ENCODE peak calls at places on chromosomes 6 and 20, in seven cellular contexts. P is HCT116, W is SK-N-SH, I is HepG2, X is K562, O is H1, V is GM12878. S is an unnamed sample.

GRCh38 chr6:83908813-83909212 is 49.3 kb downstream of the CYB5R4 start:
- DNase-seq in O (no peak), P (no peak), V (no peak), W (no peak), X (no peak), I (no peak), S (no peak)

GRCh38 chr6:115058414-115059211 is 715.8 kb upstream of the HS3ST5 start:
- DNase-seq in I (no peak), X (no peak), W (no peak), P (no peak), V (no peak), O (no peak), S (no peak)

GRCh38 chr20:58981564-58982364 is 708 bp downstream of the NELFCD start:
- DNase-seq in W (peak; percentile 47), P (no peak), X (peak; percentile 39), V (no peak), O (no peak), I (peak; percentile 35), S (no peak)

GRCh38 chr20:18213002-18213401 is 75.3 kb upstream of the ZNF133 start:
- DNase-seq in W (no peak), I (no peak), V (no peak), O (no peak), P (no peak), X (no peak), S (no peak)

GRCh38 chr6:27144740-27145079 is 102.8 kb upstream of the PRSS16 start:
- DNase-seq in P (no peak), I (no peak), O (no peak), V (no peak), W (no peak), X (no peak), S (no peak)

GRCh38 chr6:51663525-51663924 is 423.9 kb downstream of the PKHD1 start:
- DNase-seq in W (no peak), V (no peak), O (no peak), X (no peak), I (no peak), P (no peak), S (no peak)

GRCh38 chr6:157840776-157841175 is 17.7 kb downstream of the SNX9 start:
- DNase-seq in X (no peak), O (no peak), P (no peak), I (no peak), W (no peak), V (no peak), S (no peak)

GRCh38 chr6:7671076-7671475 is 54.8 kb upstream of the BMP6 start:
- DNase-seq in W (no peak), P (no peak), O (no peak), X (no peak), I (no peak), V (no peak), S (no peak)

GRCh38 chr6:4936681-4937041 is 67.2 kb downstream of the RPP40 start:
- DNase-seq in I (peak; percentile 59), O (no peak), P (no peak), X (peak; percentile 75), V (no peak), W (peak; percentile 62), S (no peak)

GRCh38 chr6:17725083-17725482 is 18.4 kb upstream of the NUP153 start:
- DNase-seq in P (no peak), X (peak; percentile 44), W (peak; percentile 71), I (peak; percentile 82), V (no peak), O (peak; percentile 69), S (no peak)

GRCh38 chr6:43695078-43695966 is 7.7 kb upstream of the MRPS18A start:
- DNase-seq in O (no peak), P (no peak), I (no peak), X (no peak), V (no peak), W (no peak), S (no peak)

GRCh38 chr6:93792751-93793150 is 373.4 kb upstream of the EPHA7 start:
- DNase-seq in W (no peak), X (no peak), I (no peak), V (no peak), O (no peak), P (no peak), S (no peak)

GRCh38 chr6:19137419-19138035 is 699.6 kb upstream of the ID4 start:
- DNase-seq in X (no peak), O (peak; percentile 3), I (no peak), P (no peak), W (no peak), V (no peak), S (no peak)

GRCh38 chr20:10626896-10627295 is 46.9 kb downstream of the JAG1 start:
- DNase-seq in P (no peak), O (no peak), V (no peak), X (no peak), W (no peak), I (no peak), S (no peak)

GRCh38 chr6:62090442-62091229 is 195.4 kb downstream of the KHDRBS2 start:
- DNase-seq in X (no peak), V (no peak), I (no peak), P (no peak), W (no peak), O (no peak), S (no peak)

GRCh38 chr6:75386050-75386770 is 101.6 kb upstream of the TMEM30A start:
- DNase-seq in V (no peak), I (no peak), W (no peak), X (no peak), P (no peak), O (no peak), S (no peak)

GRCh38 chr6:33590531-33591198 is 10.6 kb upstream of the BAK1 start:
- DNase-seq in W (no peak), P (no peak), I (peak; percentile 80), O (no peak), X (peak; percentile 55), V (no peak), S (no peak)

GRCh38 chr6:137240168-137240567 is 21.0 kb upstream of the IFNGR1 start:
- DNase-seq in X (no peak), V (no peak), W (no peak), O (no peak), I (peak; percentile 35), P (no peak), S (no peak)

GRCh38 chr20:34516874-34517542 is 786 bp downstream of the DYNLRB1 start:
- DNase-seq in W (peak; percentile 60), X (no peak), V (no peak), I (no peak), O (no peak), P (no peak), S (no peak)

GRCh38 chr6:152828431-152828830 is 77.8 kb downstream of the VIP start:
- DNase-seq in X (no peak), O (no peak), I (no peak), V (no peak), W (peak; percentile 44), P (no peak), S (no peak)

GRCh38 chr6:26202201-26202611 is 115.0 kb downstream of the HFE start:
- DNase-seq in O (no peak), P (no peak), V (no peak), W (no peak), X (no peak), I (no peak), S (no peak)

GRCh38 chr6:160160450-160160849 is 38.8 kb downstream of the SLC22A1 start:
- DNase-seq in P (no peak), I (peak; percentile 72), X (peak; percentile 37), O (no peak), V (no peak), W (no peak), S (no peak)

GRCh38 chr6:134376785-134377184 is 58.9 kb upstream of the SGK1 start:
- DNase-seq in I (no peak), X (no peak), P (no peak), O (no peak), V (no peak), W (no peak), S (no peak)

DNA sequence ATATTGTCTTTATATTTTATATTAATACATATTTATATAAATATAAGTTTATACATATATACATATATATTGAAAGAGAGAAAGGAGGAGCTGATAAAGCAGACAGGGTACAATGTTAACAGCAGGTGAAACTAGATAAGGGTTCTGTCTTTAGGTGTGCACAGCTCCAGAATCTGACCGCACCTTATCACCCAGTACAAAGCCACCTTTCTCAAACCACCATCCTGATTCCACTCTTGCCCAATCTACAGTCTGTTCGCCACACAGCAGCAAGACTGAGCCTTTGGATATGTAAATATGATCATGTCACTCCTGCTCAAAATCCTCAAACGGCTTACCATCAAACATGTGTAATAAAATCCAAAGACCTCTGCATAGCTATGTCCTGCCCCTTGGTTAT is 34.7 kb upstream of the ASCC3 start:
- DNase-seq in W (no peak), O (no peak), X (peak; percentile 50), I (peak; percentile 3), P (no peak), V (no peak), S (no peak)
- TF ChIP-seq SIN3A in W (no peak), O (no peak), X (no peak), I (no peak), P (no peak), V (no peak), S (no peak)

GRCh38 chr20:61889659-61890058 is 176.0 kb downstream of the TAF4 start:
- DNase-seq in V (no peak), P (no peak), W (no peak), X (no peak), O (no peak), I (no peak), S (no peak)
- TF ChIP-seq SIN3A in V (no peak), P (no peak), W (no peak), X (no peak), O (no peak), I (no peak), S (no peak)

DNA sequence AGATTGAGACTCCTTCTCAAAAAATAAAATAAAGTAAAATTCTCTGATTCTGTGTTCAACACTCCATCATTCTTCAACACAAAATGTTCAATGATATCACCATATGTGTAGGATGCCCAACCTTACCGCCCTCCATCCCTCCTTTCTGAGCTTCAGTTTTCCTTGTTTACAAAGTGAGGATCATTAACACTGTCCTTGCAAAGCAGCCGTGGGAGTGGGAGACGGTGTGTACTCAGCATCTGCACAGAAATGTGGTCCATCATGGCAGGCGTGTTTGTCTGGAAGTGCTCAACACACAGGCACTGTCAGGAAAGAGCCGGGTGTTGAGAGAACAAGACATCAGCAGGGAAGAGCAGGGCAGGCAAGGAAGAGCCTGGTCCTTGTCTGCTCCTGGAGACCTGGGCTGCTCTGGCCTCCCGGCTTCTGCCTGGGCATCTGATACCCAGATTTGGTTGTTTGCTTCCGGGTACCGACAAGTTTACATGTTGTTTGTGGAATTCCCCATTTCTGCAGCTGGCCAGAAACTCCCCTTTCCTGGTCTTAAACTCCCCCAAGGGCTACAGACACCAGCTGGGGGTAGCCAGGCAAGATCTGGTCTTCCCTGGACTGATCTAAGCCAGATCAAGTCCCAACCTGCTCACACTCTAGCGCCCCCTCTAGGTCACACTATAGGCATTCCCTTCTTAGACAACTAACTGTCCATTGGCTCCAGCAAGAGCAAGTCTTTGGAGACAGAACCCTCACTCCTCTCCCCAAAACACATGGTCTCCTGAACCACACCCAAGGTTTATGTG is 26.7 kb upstream of the TTPAL start:
- DNase-seq in P (peak; percentile 16), X (peak; percentile 66), V (peak; percentile 5), O (peak; percentile 29), I (peak; percentile 68), W (peak; percentile 30), S (no peak)
- TF ChIP-seq SIN3A in P (no peak), X (no peak), V (no peak), O (no peak), I (no peak), W (no peak), S (no peak)

DNA sequence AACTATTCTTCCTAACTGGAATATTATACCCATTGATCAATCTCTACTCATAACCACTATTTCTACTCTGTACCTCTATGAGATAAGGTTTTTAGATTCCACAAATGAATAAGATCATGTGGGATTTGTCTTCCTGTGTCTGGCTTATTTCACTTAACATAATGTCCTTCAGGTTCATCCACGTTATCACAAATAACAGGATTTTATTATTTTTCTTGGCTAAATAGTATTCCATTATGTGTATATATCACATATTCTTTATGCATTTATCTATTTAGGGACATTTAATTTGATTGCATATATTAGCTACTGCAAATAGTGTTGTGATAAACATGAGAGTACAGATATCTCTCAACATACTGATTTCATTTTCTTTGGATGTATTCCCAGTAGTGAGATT is 823.0 kb upstream of the ADGRB3 start:
- DNase-seq in W (no peak), P (no peak), O (no peak), X (no peak), V (no peak), I (no peak), S (no peak)
- TF ChIP-seq SIN3A in W (no peak), P (no peak), O (no peak), X (no peak), V (no peak), I (no peak), S (no peak)